ENCODE peak calls at places on chromosomes 11 and 22, in six cellular contexts. One of them, this sample, is unnamed.

GRCh38 chr11:30147293-30147692 is 83.5 kb upstream of the FSHB start:
- DNase-seq in HL-60: no peak
- DNase-seq in pancreas: no peak
- DNase-seq in adrenal gland: no peak
- DNase-seq in brain microvascular endothelial cell: no peak
- DNase-seq in HCT116: no peak
- DNase-seq in this sample: peak

GRCh38 chr22:48952256-48953102 is 875.2 kb downstream of the BRD1 start:
- DNase-seq in HL-60: no peak
- DNase-seq in pancreas: no peak
- DNase-seq in adrenal gland: no peak
- DNase-seq in brain microvascular endothelial cell: no peak
- DNase-seq in HCT116: no peak
- DNase-seq in this sample: no peak

GRCh38 chr11:13247606-13248320 is 29.8 kb upstream of the BMAL1 start:
- DNase-seq in HL-60: no peak
- DNase-seq in pancreas: no peak
- DNase-seq in adrenal gland: no peak
- DNase-seq in brain microvascular endothelial cell: no peak
- DNase-seq in HCT116: no peak
- DNase-seq in this sample: peak

GRCh38 chr22:28268176-28268575 is 349.1 kb upstream of the PITPNB start:
- DNase-seq in HL-60: no peak
- DNase-seq in pancreas: no peak
- DNase-seq in adrenal gland: peak
- DNase-seq in brain microvascular endothelial cell: no peak
- DNase-seq in HCT116: no peak
- DNase-seq in this sample: no peak

GRCh38 chr11:62108971-62109391 is 14.8 kb upstream of the INCENP start:
- DNase-seq in HL-60: peak
- DNase-seq in pancreas: no peak
- DNase-seq in adrenal gland: no peak
- DNase-seq in brain microvascular endothelial cell: peak
- DNase-seq in HCT116: no peak
- DNase-seq in this sample: no peak

GRCh38 chr11:75453916-75454655 is 21.1 kb upstream of the KLHL35 start:
- DNase-seq in HL-60: no peak
- DNase-seq in pancreas: no peak
- DNase-seq in adrenal gland: no peak
- DNase-seq in brain microvascular endothelial cell: no peak
- DNase-seq in HCT116: no peak
- DNase-seq in this sample: no peak

GRCh38 chr22:20068640-20069039 is 11.4 kb upstream of the DGCR8 start:
- DNase-seq in HL-60: no peak
- DNase-seq in pancreas: no peak
- DNase-seq in adrenal gland: no peak
- DNase-seq in brain microvascular endothelial cell: no peak
- DNase-seq in HCT116: no peak
- DNase-seq in this sample: no peak

GRCh38 chr11:118899706-118900360 is 16.1 kb downstream of the CXCR5 start:
- DNase-seq in HL-60: no peak
- DNase-seq in pancreas: no peak
- DNase-seq in adrenal gland: no peak
- DNase-seq in brain microvascular endothelial cell: no peak
- DNase-seq in HCT116: no peak
- DNase-seq in this sample: no peak

GRCh38 chr11:106523921-106524320 is 446.5 kb downstream of the AASDHPPT start:
- DNase-seq in HL-60: no peak
- DNase-seq in pancreas: no peak
- DNase-seq in adrenal gland: no peak
- DNase-seq in brain microvascular endothelial cell: no peak
- DNase-seq in HCT116: no peak
- DNase-seq in this sample: no peak

GRCh38 chr11:91800208-91800914 is 424.3 kb upstream of the FAT3 start:
- DNase-seq in HL-60: no peak
- DNase-seq in pancreas: no peak
- DNase-seq in adrenal gland: no peak
- DNase-seq in brain microvascular endothelial cell: no peak
- DNase-seq in HCT116: no peak
- DNase-seq in this sample: no peak

GRCh38 chr11:304915-305833 is 2.4 kb upstream of the IFITM2 start:
- DNase-seq in HL-60: no peak
- DNase-seq in pancreas: no peak
- DNase-seq in adrenal gland: peak
- DNase-seq in brain microvascular endothelial cell: peak
- DNase-seq in HCT116: no peak
- DNase-seq in this sample: no peak

GRCh38 chr11:17548444-17548843 is 1.4 kb downstream of the OTOG start:
- DNase-seq in HL-60: no peak
- DNase-seq in pancreas: no peak
- DNase-seq in adrenal gland: no peak
- DNase-seq in brain microvascular endothelial cell: no peak
- DNase-seq in HCT116: no peak
- DNase-seq in this sample: no peak

GRCh38 chr11:121932646-121933185 is 183.3 kb downstream of the BLID start:
- DNase-seq in HL-60: no peak
- DNase-seq in pancreas: no peak
- DNase-seq in adrenal gland: no peak
- DNase-seq in brain microvascular endothelial cell: no peak
- DNase-seq in HCT116: no peak
- DNase-seq in this sample: no peak

GRCh38 chr22:31461699-31462098 is 27.9 kb downstream of the EIF4ENIF1 start:
- DNase-seq in HL-60: no peak
- DNase-seq in pancreas: no peak
- DNase-seq in adrenal gland: no peak
- DNase-seq in brain microvascular endothelial cell: no peak
- DNase-seq in HCT116: no peak
- DNase-seq in this sample: no peak

GRCh38 chr22:35961480-35961902 is 67.1 kb downstream of the RBFOX2 start:
- DNase-seq in HL-60: no peak
- DNase-seq in pancreas: peak
- DNase-seq in adrenal gland: peak
- DNase-seq in brain microvascular endothelial cell: peak
- DNase-seq in HCT116: no peak
- DNase-seq in this sample: no peak

GRCh38 chr11:36352919-36353318 is 56.8 kb downstream of the PRR5L start:
- DNase-seq in HL-60: no peak
- DNase-seq in pancreas: no peak
- DNase-seq in adrenal gland: no peak
- DNase-seq in brain microvascular endothelial cell: no peak
- DNase-seq in HCT116: no peak
- DNase-seq in this sample: no peak

GRCh38 chr22:45120931-45121330 is 42.8 kb upstream of the NUP50 start:
- DNase-seq in HL-60: no peak
- DNase-seq in pancreas: no peak
- DNase-seq in adrenal gland: no peak
- DNase-seq in brain microvascular endothelial cell: no peak
- DNase-seq in HCT116: no peak
- DNase-seq in this sample: no peak

GRCh38 chr11:95912902-95913560 is 10.9 kb downstream of the MTMR2 start:
- DNase-seq in HL-60: no peak
- DNase-seq in pancreas: no peak
- DNase-seq in adrenal gland: no peak
- DNase-seq in brain microvascular endothelial cell: no peak
- DNase-seq in HCT116: no peak
- DNase-seq in this sample: no peak

GRCh38 chr22:27715078-27715477 is 86.5 kb downstream of the MN1 start:
- DNase-seq in HL-60: no peak
- DNase-seq in pancreas: no peak
- DNase-seq in adrenal gland: no peak
- DNase-seq in brain microvascular endothelial cell: no peak
- DNase-seq in HCT116: no peak
- DNase-seq in this sample: no peak

GRCh38 chr11:70544774-70545625 is 146.7 kb downstream of the CTTN start:
- DNase-seq in HL-60: no peak
- DNase-seq in pancreas: no peak
- DNase-seq in adrenal gland: no peak
- DNase-seq in brain microvascular endothelial cell: no peak
- DNase-seq in HCT116: no peak
- DNase-seq in this sample: peak

GRCh38 chr11:64292458-64293254 is 1.6 kb downstream of the KCNK4 start:
- DNase-seq in HL-60: no peak
- DNase-seq in pancreas: no peak
- DNase-seq in adrenal gland: no peak
- DNase-seq in brain microvascular endothelial cell: no peak
- DNase-seq in HCT116: no peak
- DNase-seq in this sample: no peak

GRCh38 chr22:38707346-38707745 is 1.6 kb downstream of the GTPBP1 start:
- DNase-seq in HL-60: no peak
- DNase-seq in pancreas: no peak
- DNase-seq in adrenal gland: no peak
- DNase-seq in brain microvascular endothelial cell: no peak
- DNase-seq in HCT116: no peak
- DNase-seq in this sample: no peak
- H3K4me3 ChIP-seq in HL-60: peak
- H3K4me3 ChIP-seq in pancreas: peak
- H3K4me3 ChIP-seq in adrenal gland: no peak
- H3K4me3 ChIP-seq in brain microvascular endothelial cell: peak
- H3K4me3 ChIP-seq in HCT116: peak
- H3K4me3 ChIP-seq in this sample: peak

DNA sequence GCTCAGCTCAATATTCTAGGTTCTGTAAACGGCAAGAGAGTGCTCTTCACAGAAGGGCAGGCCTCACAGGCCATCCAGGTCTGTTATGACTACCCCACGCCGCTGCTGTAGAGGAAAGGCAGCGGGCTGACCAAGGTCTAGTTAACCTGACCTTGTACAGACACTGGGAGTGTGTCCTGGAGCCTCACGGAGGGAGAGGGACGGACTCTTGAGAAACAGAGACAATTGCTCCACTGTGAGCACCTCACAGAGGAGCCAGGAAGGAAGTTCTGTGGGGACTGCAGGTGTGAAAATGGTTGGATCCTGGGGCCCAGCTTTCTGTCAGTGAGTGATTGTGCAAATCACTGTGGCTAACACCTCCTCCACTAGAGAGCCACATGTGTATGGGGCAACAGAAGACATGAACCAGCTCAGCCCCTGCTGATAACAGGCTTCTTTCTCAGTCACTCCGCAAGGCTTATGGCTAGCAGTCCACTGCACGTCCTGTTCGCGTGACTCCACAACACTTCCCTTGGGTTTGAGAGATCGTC is 31.4 kb upstream of the YPEL1 start:
- DNase-seq in HL-60: peak
- DNase-seq in pancreas: no peak
- DNase-seq in adrenal gland: no peak
- DNase-seq in brain microvascular endothelial cell: no peak
- DNase-seq in HCT116: no peak
- DNase-seq in this sample: no peak
- TF ChIP-seq CTCF in HL-60: no peak
- TF ChIP-seq CTCF in pancreas: no peak
- TF ChIP-seq CTCF in adrenal gland: no peak
- TF ChIP-seq CTCF in brain microvascular endothelial cell: no peak
- TF ChIP-seq CTCF in HCT116: no peak
- TF ChIP-seq CTCF in this sample: no peak

GRCh38 chr11:12137005-12137690 is 26.8 kb downstream of the MICAL2 start:
- DNase-seq in HL-60: no peak
- DNase-seq in pancreas: no peak
- DNase-seq in adrenal gland: no peak
- DNase-seq in brain microvascular endothelial cell: no peak
- DNase-seq in HCT116: no peak
- DNase-seq in this sample: peak

GRCh38 chr11:12141283-12141682 is 30.9 kb downstream of the MICAL2 start:
- DNase-seq in HL-60: no peak
- DNase-seq in pancreas: no peak
- DNase-seq in adrenal gland: no peak
- DNase-seq in brain microvascular endothelial cell: no peak
- DNase-seq in HCT116: no peak
- DNase-seq in this sample: no peak

GRCh38 chr11:12140186-12140938 is 30.0 kb downstream of the MICAL2 start:
- DNase-seq in HL-60: no peak
- DNase-seq in pancreas: no peak
- DNase-seq in adrenal gland: no peak
- DNase-seq in brain microvascular endothelial cell: no peak
- DNase-seq in HCT116: no peak
- DNase-seq in this sample: no peak

GRCh38 chr11:12137938-12138731 is 27.7 kb downstream of the MICAL2 start:
- DNase-seq in HL-60: no peak
- DNase-seq in pancreas: no peak
- DNase-seq in adrenal gland: no peak
- DNase-seq in brain microvascular endothelial cell: peak
- DNase-seq in HCT116: no peak
- DNase-seq in this sample: no peak

DNA sequence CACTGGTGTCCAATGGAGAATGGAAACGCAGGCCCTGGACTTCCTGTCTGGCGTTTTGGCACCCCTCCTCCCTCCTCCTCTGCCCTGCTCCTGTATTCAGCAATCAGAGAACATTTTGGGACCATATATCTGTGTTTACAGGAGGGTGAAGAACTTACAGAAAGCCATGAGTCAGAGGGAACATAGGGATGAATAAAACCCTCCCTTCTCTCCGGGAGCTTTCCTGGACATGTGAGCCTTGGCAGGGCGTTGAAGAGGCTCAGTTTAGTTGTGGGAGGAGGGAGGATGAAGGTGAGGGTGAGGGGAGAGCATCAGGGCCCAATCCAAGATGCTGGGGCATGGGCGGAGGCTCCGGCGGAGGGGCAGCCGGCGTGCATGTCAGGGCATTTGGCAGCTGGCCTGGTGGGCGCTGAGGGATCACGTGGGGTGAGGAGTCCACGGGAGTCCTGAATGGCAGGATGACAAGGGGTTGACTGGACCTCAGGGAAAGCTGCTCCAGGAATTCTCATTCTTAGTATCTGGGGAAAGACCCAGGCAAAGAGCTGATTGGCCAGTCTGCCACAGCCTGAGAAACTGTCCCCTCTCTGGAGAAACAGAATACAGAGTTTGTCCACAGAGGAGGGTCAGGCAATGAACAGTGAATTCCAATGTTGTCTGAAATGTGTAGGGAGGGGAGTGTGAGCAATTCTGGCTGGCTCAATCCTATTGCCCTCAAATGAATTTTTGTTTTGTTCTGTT is 28.9 kb downstream of the MICAL2 start:
- DNase-seq in HL-60: no peak
- DNase-seq in pancreas: no peak
- DNase-seq in adrenal gland: no peak
- DNase-seq in brain microvascular endothelial cell: peak
- DNase-seq in HCT116: no peak
- DNase-seq in this sample: no peak
- H3K27ac ChIP-seq in HL-60: no peak
- H3K27ac ChIP-seq in pancreas: no peak
- H3K27ac ChIP-seq in adrenal gland: peak
- H3K27ac ChIP-seq in brain microvascular endothelial cell: peak
- H3K27ac ChIP-seq in HCT116: no peak
- H3K27ac ChIP-seq in this sample: no peak

GRCh38 chr11:3231851-3232744 is at the start of gene MRGPRE:
- DNase-seq in HL-60: no peak
- DNase-seq in pancreas: peak
- DNase-seq in adrenal gland: no peak
- DNase-seq in brain microvascular endothelial cell: no peak
- DNase-seq in HCT116: no peak
- DNase-seq in this sample: peak
- H3K4me3 ChIP-seq in HL-60: no peak
- H3K4me3 ChIP-seq in pancreas: no peak
- H3K4me3 ChIP-seq in adrenal gland: no peak
- H3K4me3 ChIP-seq in brain microvascular endothelial cell: no peak
- H3K4me3 ChIP-seq in HCT116: no peak
- H3K4me3 ChIP-seq in this sample: no peak

This sample was measured in WERI-Rb-1.